ENCODE peak calls at places on chromosomes 3 and 15, in five cellular contexts. One of them, this sample, is unnamed.

GRCh38 chr15:77841376-77841775 is 208.7 kb upstream of the LINGO1 start:
- DNase-seq in neuronal stem cell: no peak
- DNase-seq in IMR-90: no peak
- DNase-seq in H1: no peak
- DNase-seq in trophoblast cell: no peak
- DNase-seq in this sample: no peak

GRCh38 chr3:6803652-6804051 is 57.3 kb upstream of the GRM7 start:
- DNase-seq in neuronal stem cell: no peak
- DNase-seq in H1: no peak
- DNase-seq in IMR-90: no peak
- DNase-seq in trophoblast cell: no peak
- DNase-seq in this sample: no peak

GRCh38 chr15:50187525-50187924 is 5.5 kb downstream of the SLC27A2 start:
- DNase-seq in neuronal stem cell: no peak
- DNase-seq in IMR-90: no peak
- DNase-seq in trophoblast cell: no peak
- DNase-seq in H1: no peak
- DNase-seq in this sample: no peak

GRCh38 chr3:110227987-110228386 is 843.6 kb upstream of the NECTIN3 start:
- DNase-seq in IMR-90: no peak
- DNase-seq in neuronal stem cell: no peak
- DNase-seq in H1: no peak
- DNase-seq in trophoblast cell: no peak
- DNase-seq in this sample: no peak

GRCh38 chr3:47527952-47528718 is 14.6 kb upstream of the ELP6 start:
- DNase-seq in H1: no peak
- DNase-seq in neuronal stem cell: no peak
- DNase-seq in IMR-90: no peak
- DNase-seq in trophoblast cell: no peak
- DNase-seq in this sample: no peak

GRCh38 chr3:48427630-48427962 is 2.3 kb downstream of the PLXNB1 start:
- DNase-seq in IMR-90: no peak
- DNase-seq in neuronal stem cell: no peak
- DNase-seq in H1: no peak
- DNase-seq in trophoblast cell: no peak
- DNase-seq in this sample: no peak

GRCh38 chr3:151979914-151980313 is 106.5 kb downstream of the SUCNR1 start:
- DNase-seq in H1: no peak
- DNase-seq in neuronal stem cell: no peak
- DNase-seq in trophoblast cell: no peak
- DNase-seq in IMR-90: no peak
- DNase-seq in this sample: no peak

GRCh38 chr3:106963446-106963845 is 413.8 kb upstream of the CCDC54 start:
- DNase-seq in IMR-90: peak
- DNase-seq in trophoblast cell: no peak
- DNase-seq in neuronal stem cell: no peak
- DNase-seq in H1: no peak
- DNase-seq in this sample: no peak

GRCh38 chr3:174662653-174663052 is 196.5 kb upstream of the NAALADL2 start:
- DNase-seq in trophoblast cell: no peak
- DNase-seq in H1: no peak
- DNase-seq in neuronal stem cell: no peak
- DNase-seq in IMR-90: no peak
- DNase-seq in this sample: no peak

GRCh38 chr3:129305592-129306091 is 27.0 kb downstream of the HMCES start:
- DNase-seq in neuronal stem cell: peak
- DNase-seq in H1: peak
- DNase-seq in IMR-90: peak
- DNase-seq in trophoblast cell: peak
- DNase-seq in this sample: peak

GRCh38 chr3:17478673-17479072 is 263.8 kb downstream of the TBC1D5 start:
- DNase-seq in H1: no peak
- DNase-seq in IMR-90: peak
- DNase-seq in trophoblast cell: peak
- DNase-seq in neuronal stem cell: no peak
- DNase-seq in this sample: peak

GRCh38 chr3:18828637-18829036 is 319.7 kb upstream of the KCNH8 start:
- DNase-seq in neuronal stem cell: no peak
- DNase-seq in trophoblast cell: no peak
- DNase-seq in H1: no peak
- DNase-seq in IMR-90: no peak
- DNase-seq in this sample: no peak

GRCh38 chr3:3196148-3196861 is 16.8 kb upstream of the CRBN start:
- DNase-seq in IMR-90: no peak
- DNase-seq in H1: no peak
- DNase-seq in trophoblast cell: peak
- DNase-seq in neuronal stem cell: no peak
- DNase-seq in this sample: peak

GRCh38 chr15:65980824-65981456 is 111.6 kb downstream of the RAB11A start:
- DNase-seq in trophoblast cell: no peak
- DNase-seq in IMR-90: peak
- DNase-seq in H1: peak
- DNase-seq in neuronal stem cell: peak
- DNase-seq in this sample: peak

GRCh38 chr3:192772495-192772894 is 45.2 kb upstream of the FGF12 start:
- DNase-seq in neuronal stem cell: no peak
- DNase-seq in trophoblast cell: peak
- DNase-seq in H1: peak
- DNase-seq in IMR-90: peak
- DNase-seq in this sample: peak

GRCh38 chr3:49110780-49111179 is 6.2 kb upstream of the QARS1 start:
- DNase-seq in trophoblast cell: no peak
- DNase-seq in H1: no peak
- DNase-seq in neuronal stem cell: no peak
- DNase-seq in IMR-90: no peak
- DNase-seq in this sample: no peak

GRCh38 chr3:181860243-181860642 is 148.5 kb downstream of the SOX2 start:
- DNase-seq in neuronal stem cell: no peak
- DNase-seq in IMR-90: no peak
- DNase-seq in trophoblast cell: no peak
- DNase-seq in H1: peak
- DNase-seq in this sample: no peak

GRCh38 chr3:120615863-120616599 is 19.9 kb downstream of the NDUFB4 start:
- DNase-seq in IMR-90: peak
- DNase-seq in trophoblast cell: no peak
- DNase-seq in neuronal stem cell: no peak
- DNase-seq in H1: no peak
- DNase-seq in this sample: peak

GRCh38 chr3:86792316-86792715 is 198.6 kb downstream of the VGLL3 start:
- DNase-seq in H1: no peak
- DNase-seq in neuronal stem cell: no peak
- DNase-seq in IMR-90: peak
- DNase-seq in trophoblast cell: no peak
- DNase-seq in this sample: no peak

GRCh38 chr3:52052831-52053306 is 3.5 kb downstream of the DUSP7 start:
- DNase-seq in trophoblast cell: no peak
- DNase-seq in neuronal stem cell: no peak
- DNase-seq in IMR-90: peak
- DNase-seq in H1: no peak
- DNase-seq in this sample: peak

GRCh38 chr3:136750209-136750921 is 1.8 kb downstream of the STAG1 start:
- DNase-seq in IMR-90: no peak
- DNase-seq in H1: no peak
- DNase-seq in neuronal stem cell: no peak
- DNase-seq in trophoblast cell: no peak
- DNase-seq in this sample: no peak

GRCh38 chr15:57185507-57186074 is 190.7 kb upstream of the CGNL1 start:
- DNase-seq in IMR-90: no peak
- DNase-seq in trophoblast cell: no peak
- DNase-seq in H1: no peak
- DNase-seq in neuronal stem cell: no peak
- DNase-seq in this sample: no peak

GRCh38 chr3:58535531-58536500 is 1.2 kb downstream of the ACOX2 start:
- DNase-seq in H1: no peak
- DNase-seq in trophoblast cell: no peak
- DNase-seq in neuronal stem cell: no peak
- DNase-seq in IMR-90: no peak
- DNase-seq in this sample: peak

GRCh38 chr15:96428742-96429141 is 98.2 kb downstream of the NR2F2 start:
- DNase-seq in trophoblast cell: peak
- DNase-seq in IMR-90: peak
- DNase-seq in H1: no peak
- DNase-seq in neuronal stem cell: no peak
- DNase-seq in this sample: peak

GRCh38 chr15:44593042-44593736 is 56.2 kb downstream of the EIF3J start:
- DNase-seq in IMR-90: no peak
- DNase-seq in trophoblast cell: no peak
- DNase-seq in H1: no peak
- DNase-seq in neuronal stem cell: no peak
- DNase-seq in this sample: no peak

GRCh38 chr3:112730210-112730609 is 89.3 kb upstream of the CCDC80 start:
- DNase-seq in IMR-90: peak
- DNase-seq in H1: no peak
- DNase-seq in trophoblast cell: no peak
- DNase-seq in neuronal stem cell: no peak
- DNase-seq in this sample: no peak

GRCh38 chr3:142127941-142128658 is 21.2 kb downstream of the TFDP2 start:
- DNase-seq in IMR-90: no peak
- DNase-seq in trophoblast cell: no peak
- DNase-seq in H1: no peak
- DNase-seq in neuronal stem cell: no peak
- DNase-seq in this sample: no peak

GRCh38 chr3:138479355-138479964 is 45.0 kb downstream of the ESYT3 start:
- DNase-seq in neuronal stem cell: peak
- DNase-seq in trophoblast cell: no peak
- DNase-seq in H1: no peak
- DNase-seq in IMR-90: peak
- DNase-seq in this sample: peak

GRCh38 chr15:61527836-61528589 is 298.9 kb upstream of the RORA start:
- DNase-seq in H1: no peak
- DNase-seq in trophoblast cell: no peak
- DNase-seq in neuronal stem cell: no peak
- DNase-seq in IMR-90: no peak
- DNase-seq in this sample: peak

GRCh38 chr3:115470254-115470653 is 153.1 kb upstream of the GAP43 start:
- DNase-seq in neuronal stem cell: no peak
- DNase-seq in IMR-90: no peak
- DNase-seq in H1: no peak
- DNase-seq in trophoblast cell: no peak
- DNase-seq in this sample: no peak

GRCh38 chr15:31843426-31844055 is 186.8 kb upstream of the CHRNA7 start:
- DNase-seq in IMR-90: no peak
- DNase-seq in neuronal stem cell: no peak
- DNase-seq in trophoblast cell: no peak
- DNase-seq in H1: no peak
- DNase-seq in this sample: no peak

GRCh38 chr3:127589600-127590281 is 792 bp downstream of the TPRA1 start:
- DNase-seq in H1: no peak
- DNase-seq in IMR-90: no peak
- DNase-seq in neuronal stem cell: no peak
- DNase-seq in trophoblast cell: no peak
- DNase-seq in this sample: peak
- H3K4ac ChIP-seq in H1: no peak
- H3K4ac ChIP-seq in IMR-90: peak
- H3K4ac ChIP-seq in neuronal stem cell: no peak
- H3K4ac ChIP-seq in trophoblast cell: peak
- H3K4ac ChIP-seq in this sample: no peak

GRCh38 chr3:11719406-11720219 is 75.9 kb upstream of the VGLL4 start:
- DNase-seq in neuronal stem cell: peak
- DNase-seq in H1: peak
- DNase-seq in IMR-90: peak
- DNase-seq in trophoblast cell: peak
- DNase-seq in this sample: peak
- H3K23ac ChIP-seq in neuronal stem cell: no peak
- H3K23ac ChIP-seq in H1: no peak
- H3K23ac ChIP-seq in IMR-90: no peak
- H3K23ac ChIP-seq in trophoblast cell: no peak
- H3K23ac ChIP-seq in this sample: peak

DNA sequence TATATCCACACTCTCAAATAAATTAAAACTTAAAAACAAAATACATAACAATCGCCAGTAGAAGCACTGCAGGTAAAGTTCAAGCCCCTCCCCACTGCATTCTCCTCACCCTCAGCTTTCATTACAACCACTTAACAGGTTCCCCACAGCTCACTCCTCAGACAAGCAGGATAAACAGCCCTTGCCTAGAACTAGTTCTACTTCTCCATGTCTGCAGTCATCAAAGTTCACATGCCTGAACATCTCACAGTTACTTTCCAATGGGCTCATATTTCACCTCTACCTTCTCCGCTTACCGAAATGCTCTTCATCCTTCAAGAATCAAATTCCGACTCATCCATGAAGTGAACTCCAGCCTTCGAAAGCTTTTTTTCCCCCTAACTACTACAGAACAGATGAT is 4.1 kb downstream of the YEATS2 start:
- DNase-seq in H1: no peak
- DNase-seq in trophoblast cell: peak
- DNase-seq in IMR-90: no peak
- DNase-seq in neuronal stem cell: no peak
- DNase-seq in this sample: peak
- H3K4ac ChIP-seq in H1: no peak
- H3K4ac ChIP-seq in trophoblast cell: peak
- H3K4ac ChIP-seq in IMR-90: no peak
- H3K4ac ChIP-seq in neuronal stem cell: no peak
- H3K4ac ChIP-seq in this sample: no peak

GRCh38 chr15:74889882-74890768 is at the start of gene MPI:
- DNase-seq in IMR-90: peak
- DNase-seq in trophoblast cell: peak
- DNase-seq in H1: no peak
- DNase-seq in neuronal stem cell: peak
- DNase-seq in this sample: peak
- H3K23ac ChIP-seq in IMR-90: peak
- H3K23ac ChIP-seq in trophoblast cell: no peak
- H3K23ac ChIP-seq in H1: no peak
- H3K23ac ChIP-seq in neuronal stem cell: peak
- H3K23ac ChIP-seq in this sample: peak

GRCh38 chr15:90872481-90873184 is 4.2 kb downstream of the FURIN start:
- DNase-seq in IMR-90: peak
- DNase-seq in neuronal stem cell: no peak
- DNase-seq in H1: no peak
- DNase-seq in trophoblast cell: no peak
- DNase-seq in this sample: peak

GRCh38 chr15:90871716-90872480 is 3.5 kb downstream of the FURIN start:
- DNase-seq in IMR-90: no peak
- DNase-seq in neuronal stem cell: no peak
- DNase-seq in trophoblast cell: peak
- DNase-seq in H1: no peak
- DNase-seq in this sample: peak

GRCh38 chr15:90870354-90871096 is 2.1 kb downstream of the FURIN start:
- DNase-seq in trophoblast cell: no peak
- DNase-seq in neuronal stem cell: no peak
- DNase-seq in H1: no peak
- DNase-seq in IMR-90: no peak
- DNase-seq in this sample: peak

GRCh38 chr15:90869601-90870353 is 1.4 kb downstream of the FURIN start:
- DNase-seq in neuronal stem cell: no peak
- DNase-seq in H1: peak
- DNase-seq in trophoblast cell: peak
- DNase-seq in IMR-90: peak
- DNase-seq in this sample: peak

GRCh38 chr15:90871097-90871715 is 2.8 kb downstream of the FURIN start:
- DNase-seq in IMR-90: no peak
- DNase-seq in trophoblast cell: no peak
- DNase-seq in H1: no peak
- DNase-seq in neuronal stem cell: no peak
- DNase-seq in this sample: peak
- H3K4ac ChIP-seq in IMR-90: peak
- H3K4ac ChIP-seq in trophoblast cell: peak
- H3K4ac ChIP-seq in H1: no peak
- H3K4ac ChIP-seq in neuronal stem cell: no peak
- H3K4ac ChIP-seq in this sample: peak